ENCODE peak calls at places on chromosomes 2 and 18, in six cellular contexts. Q is PC-3, R is stomach, B is RWPE1, C is left ventricle myocardium inferior, O is mammary epithelial cell. U is an unnamed sample.

GRCh38 chr2:227684258-227684657 is 17.7 kb downstream of the SCYGR5 start:
- DNase-seq in C (no peak), O (no peak), Q (no peak), B (no peak), R (no peak), U (peak; percentile 52)

GRCh38 chr2:25851740-25852503 is 26.4 kb downstream of the ASXL2 start:
- DNase-seq in Q (peak; percentile 87), B (peak; percentile 59), R (no peak), C (no peak), O (peak; percentile 70), U (no peak)

GRCh38 chr2:174577967-174578589 is 19.5 kb downstream of the WIPF1 start:
- DNase-seq in R (no peak), Q (peak; percentile 64), B (peak; percentile 9), C (no peak), O (peak; percentile 41), U (no peak)

GRCh38 chr2:66495788-66496640 is 61.1 kb downstream of the MEIS1 start:
- DNase-seq in C (peak; percentile 30), B (peak; percentile 95), O (peak; percentile 85), Q (peak; percentile 84), R (peak; percentile 70), U (no peak)

GRCh38 chr2:152221870-152222269 is 46.3 kb upstream of the STAM2 start:
- DNase-seq in Q (no peak), R (no peak), O (no peak), C (no peak), B (no peak), U (no peak)

GRCh38 chr18:44837491-44838185 is 156.9 kb downstream of the SETBP1 start:
- DNase-seq in O (no peak), R (no peak), C (no peak), B (no peak), Q (no peak), U (no peak)

GRCh38 chr2:118878531-118879149 is 31.2 kb upstream of the EN1 start:
- DNase-seq in O (peak; percentile 92), C (no peak), B (peak; percentile 43), Q (peak; percentile 94), R (no peak), U (no peak)

GRCh38 chr2:100529900-100530299 is 32.9 kb upstream of the PDCL3 start:
- DNase-seq in R (no peak), Q (peak; percentile 47), B (peak; percentile 15), C (no peak), O (no peak), U (no peak)

GRCh38 chr2:50358586-50358985 is 673.3 kb downstream of the NRXN1 start:
- DNase-seq in Q (no peak), B (no peak), C (no peak), R (no peak), O (no peak), U (no peak)

GRCh38 chr2:100321881-100322820 is at the start of gene LONRF2:
- DNase-seq in C (peak; percentile 39), O (no peak), Q (peak; percentile 22), R (peak; percentile 52), B (no peak), U (peak; percentile 67)

GRCh38 chr2:77566131-77566530 is 44.0 kb upstream of the LRRTM4 start:
- DNase-seq in R (no peak), O (no peak), Q (no peak), B (no peak), C (no peak), U (no peak)

GRCh38 chr2:177843188-177843587 is 229.4 kb downstream of the PDE11A start:
- DNase-seq in R (no peak), B (no peak), O (no peak), C (no peak), Q (no peak), U (no peak)

GRCh38 chr2:2719781-2720180 is 388.7 kb upstream of the MYT1L start:
- DNase-seq in O (no peak), R (no peak), B (no peak), Q (no peak), C (no peak), U (peak; percentile 10)

GRCh38 chr2:106076941-106077340 is 117.2 kb downstream of the UXS1 start:
- DNase-seq in Q (no peak), C (no peak), R (no peak), O (no peak), B (no peak), U (no peak)

GRCh38 chr2:239124152-239124899 is 276.4 kb downstream of the TWIST2 start:
- DNase-seq in B (no peak), R (no peak), C (no peak), O (no peak), Q (no peak), U (no peak)

GRCh38 chr18:30583768-30584167 is 458.8 kb downstream of the DSC3 start:
- DNase-seq in O (no peak), B (no peak), R (no peak), Q (no peak), C (no peak), U (no peak)

GRCh38 chr18:63160172-63160995 is 159.2 kb downstream of the BCL2 start:
- DNase-seq in R (no peak), B (no peak), C (no peak), O (no peak), Q (no peak), U (no peak)

GRCh38 chr2:196849895-196850294 is 40.7 kb upstream of the C2orf66 start:
- DNase-seq in B (peak; percentile 4), R (no peak), O (peak; percentile 26), Q (peak; percentile 50), C (no peak), U (no peak)

GRCh38 chr2:170582313-170582712 is 132.8 kb upstream of the SP5 start:
- DNase-seq in C (no peak), O (no peak), Q (no peak), B (no peak), R (no peak), U (no peak)

GRCh38 chr2:95298471-95299111 is 1.4 kb downstream of the KCNIP3 start:
- DNase-seq in O (no peak), Q (no peak), C (no peak), B (no peak), R (no peak), U (no peak)

GRCh38 chr18:49151482-49151881 is 200.7 kb upstream of the SMAD7 start:
- DNase-seq in R (no peak), Q (no peak), O (no peak), B (no peak), C (no peak), U (no peak)

GRCh38 chr18:11981633-11982366 is 493 bp downstream of the IMPA2 start:
- DNase-seq in O (peak; percentile 20), Q (peak; percentile 46), B (no peak), R (peak; percentile 55), C (peak; percentile 44), U (peak; percentile 75)
- TF ChIP-seq CTCF in O (no peak), Q (no peak), B (no peak), R (no peak), C (peak; percentile 14), U (no peak)

DNA sequence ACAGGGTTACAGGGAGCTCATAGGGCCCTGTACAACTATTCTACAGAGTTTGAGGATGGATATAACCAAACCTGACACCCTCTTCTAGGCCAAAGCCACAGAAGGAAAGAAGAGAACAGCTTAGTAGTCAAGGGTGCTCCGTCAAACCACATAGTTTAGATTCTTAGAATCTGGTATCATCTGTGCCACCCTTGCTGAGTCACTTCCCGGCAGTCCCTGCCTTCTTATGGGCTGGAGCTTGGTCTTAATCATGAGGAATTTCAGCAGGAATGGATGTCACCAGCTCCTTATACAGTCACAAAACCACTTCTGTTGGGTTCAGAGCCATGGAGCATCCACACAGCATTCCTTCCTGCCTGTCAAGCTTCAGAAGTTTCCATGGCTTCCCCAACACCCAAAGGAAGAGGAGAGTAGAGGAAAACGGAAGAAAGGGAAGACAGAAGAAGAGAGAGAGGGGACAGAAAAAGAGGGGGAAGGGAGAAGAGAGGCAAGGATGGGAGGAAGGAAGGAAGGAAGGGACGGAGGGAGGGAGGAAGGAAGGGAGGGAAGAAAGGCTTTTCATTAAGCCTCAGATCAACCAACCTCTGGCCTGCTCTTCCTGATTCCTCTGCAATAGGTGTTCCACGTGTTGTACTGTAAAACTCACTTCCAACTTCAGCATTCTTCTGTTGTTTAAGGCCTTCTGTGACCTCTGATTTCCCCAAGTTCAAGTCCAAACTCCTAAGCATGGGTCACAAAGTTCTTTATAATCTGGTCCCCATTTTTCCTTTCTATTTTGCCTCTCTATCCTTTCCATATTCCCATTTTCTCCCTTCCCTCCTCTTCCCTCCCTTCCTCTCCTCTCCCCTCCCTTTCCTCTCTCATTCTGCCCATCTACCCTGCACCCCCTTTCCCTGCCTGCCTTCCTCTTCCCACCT is 246.1 kb upstream of the TNP1 start:
- DNase-seq in O (peak; percentile 83), C (no peak), Q (peak; percentile 95), B (peak; percentile 87), R (no peak), U (no peak)
- H3K27ac ChIP-seq in O (peak overlapping the region; percentile 92), C (no peak overlapping the region), Q (peak overlapping the region; percentile 75), B (peak overlapping the region; percentile 31), R (no peak overlapping the region), U (no peak overlapping the region)

GRCh38 chr18:24016643-24017042 is 2.1 kb downstream of the TTC39C start:
- DNase-seq in Q (peak; percentile 55), O (peak; percentile 43), B (peak; percentile 34), R (no peak), C (no peak), U (no peak)
- TF ChIP-seq CTCF in Q (peak; percentile 56), O (peak; percentile 61), B (peak; percentile 48), R (peak; percentile 38), C (peak; percentile 35), U (peak; percentile 18)

GRCh38 chr2:102159295-102159694 is 16.7 kb downstream of the IL1R1 start:
- DNase-seq in Q (no peak), R (no peak), B (no peak), C (no peak), O (no peak), U (no peak)

GRCh38 chr2:102154364-102154763 is 11.8 kb downstream of the IL1R1 start:
- DNase-seq in O (no peak), B (no peak), Q (no peak), R (no peak), C (no peak), U (no peak)

GRCh38 chr2:102155703-102156515 is 13.4 kb downstream of the IL1R1 start:
- DNase-seq in C (no peak), O (peak; percentile 57), R (peak; percentile 60), Q (no peak), B (peak; percentile 37), U (no peak)

GRCh38 chr2:102158336-102158735 is 15.8 kb downstream of the IL1R1 start:
- DNase-seq in O (no peak), R (no peak), B (no peak), C (no peak), Q (no peak), U (no peak)

GRCh38 chr2:102155131-102155702 is 12.7 kb downstream of the IL1R1 start:
- DNase-seq in B (no peak), C (no peak), Q (no peak), R (no peak), O (no peak), U (no peak)
- H3K27ac ChIP-seq in B (peak overlapping the region; percentile 78), C (peak overlapping the region; percentile 57), Q (no peak overlapping the region), R (peak overlapping the region; percentile 84), O (no peak overlapping the region), U (peak overlapping the region; percentile 67)

DNA sequence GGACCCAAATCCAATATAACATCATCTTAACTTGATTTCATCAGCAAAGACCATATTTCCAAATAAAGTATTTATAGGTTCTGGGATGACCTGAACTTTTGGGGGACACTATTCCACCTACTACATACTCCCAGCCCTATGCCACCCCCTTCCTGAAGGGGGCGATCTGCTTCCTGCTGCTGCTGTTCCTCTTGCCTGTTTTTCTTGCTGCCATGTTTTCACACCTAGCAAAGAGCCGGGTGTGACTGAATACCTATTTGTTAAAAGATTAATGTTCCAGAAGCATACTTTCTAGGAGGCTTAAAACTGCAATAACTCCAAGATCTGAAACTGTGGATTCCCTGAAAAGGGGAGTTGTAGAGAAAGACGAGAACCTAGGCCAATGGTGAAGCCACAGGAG is 89.7 kb downstream of the ICOS start:
- DNase-seq in C (no peak), B (no peak), Q (no peak), O (no peak), R (no peak), U (no peak)
- TF ChIP-seq CTCF in C (no peak), B (no peak), Q (peak; percentile 55), O (peak; percentile 20), R (no peak), U (no peak)

GRCh38 chr2:120932472-120932871 is 196.8 kb downstream of the GLI2 start:
- DNase-seq in R (no peak), C (no peak), B (no peak), O (no peak), Q (no peak), U (no peak)
- H3K27ac ChIP-seq in R (no peak overlapping the region), C (no peak overlapping the region), B (peak overlapping the region; percentile 95), O (no peak overlapping the region), Q (no peak overlapping the region), U (no peak overlapping the region)